ENCODE peak calls at places on chromosomes 12 and 14, in six cellular contexts. B is upper lobe of right lung; K is DMS153; G is endothelial cell; R is stimulated activated CD4-positive, alpha-beta T cell treated with anti-CD3 and anti-CD28 coated beads, TNF-alpha, amount 100 ng/mL, for 24 hours; M is RWPE1. E is an unnamed sample.

GRCh38 chr12:85278598-85279448 is 1.2 kb upstream of the ALX1 start:
- DNase-seq in B (no peak), K (no peak), G (no peak), R (no peak), M (no peak), E (no peak)

GRCh38 chr12:104524026-104524425 is 67.3 kb downstream of the CHST11 start:
- DNase-seq in B (no peak), K (peak; percentile 48), G (no peak), R (no peak), M (no peak), E (no peak)

GRCh38 chr14:100047600-100047999 is 17.6 kb upstream of the EVL start:
- DNase-seq in B (no peak), K (no peak), G (no peak), R (no peak), M (no peak), E (no peak)

GRCh38 chr12:129423041-129423580 is 480.7 kb downstream of the TMEM132D start:
- DNase-seq in B (no peak), K (no peak), G (no peak), R (no peak), M (no peak), E (no peak)

GRCh38 chr14:90624228-90624627 is 192.0 kb downstream of the TTC7B start:
- DNase-seq in B (peak; percentile 74), K (no peak), G (no peak), R (no peak), M (peak; percentile 72), E (peak; percentile 90)

GRCh38 chr14:35285991-35286564 is 6.1 kb upstream of the PSMA6 start:
- DNase-seq in B (no peak), K (no peak), G (no peak), R (no peak), M (no peak), E (no peak)

GRCh38 chr12:131209082-131210070 is 255.7 kb downstream of the ADGRD1 start:
- DNase-seq in B (peak; percentile 40), K (no peak), G (no peak), R (no peak), M (no peak), E (no peak)

GRCh38 chr14:93566065-93566693 is 135.4 kb downstream of the UNC79 start:
- DNase-seq in B (no peak), K (no peak), G (no peak), R (no peak), M (no peak), E (no peak)

GRCh38 chr12:8648598-8649205 is 13.9 kb downstream of the MFAP5 start:
- DNase-seq in B (no peak), K (no peak), G (no peak), R (peak; percentile 7), M (no peak), E (no peak)

GRCh38 chr14:103427485-103428443 is 42.5 kb downstream of the MARK3 start:
- DNase-seq in B (no peak), K (no peak), G (no peak), R (no peak), M (no peak), E (no peak)

GRCh38 chr12:48029811-48030650 is 25.8 kb upstream of the COL2A1 start:
- DNase-seq in B (no peak), K (peak; percentile 16), G (no peak), R (no peak), M (no peak), E (no peak)

GRCh38 chr14:37623552-37623951 is 28.1 kb downstream of the TTC6 start:
- DNase-seq in B (no peak), K (no peak), G (no peak), R (no peak), M (peak; percentile 77), E (no peak)

GRCh38 chr12:85872497-85873091 is 1.5 kb upstream of the NTS start:
- DNase-seq in B (no peak), K (peak; percentile 52), G (no peak), R (no peak), M (peak; percentile 22), E (no peak)

GRCh38 chr12:54426690-54427089 is 7.6 kb upstream of the ITGA5 start:
- DNase-seq in B (no peak), K (no peak), G (no peak), R (no peak), M (no peak), E (no peak)

GRCh38 chr14:68231832-68232642 is 412.5 kb downstream of the RAD51B start:
- DNase-seq in B (no peak), K (no peak), G (no peak), R (no peak), M (no peak), E (no peak)

GRCh38 chr12:2212971-2213869 is 160.4 kb downstream of the CACNA1C start:
- DNase-seq in B (no peak), K (no peak), G (no peak), R (no peak), M (no peak), E (no peak)

GRCh38 chr14:23861666-23862065 is 91.9 kb upstream of the DHRS4 start:
- DNase-seq in B (no peak), K (no peak), G (no peak), R (no peak), M (no peak), E (no peak)

GRCh38 chr12:31259136-31259881 is 66.6 kb downstream of the SINHCAF start:
- DNase-seq in B (no peak), K (no peak), G (no peak), R (no peak), M (no peak), E (no peak)

GRCh38 chr12:64560395-64561301 is 49.6 kb upstream of the RASSF3 start:
- DNase-seq in B (no peak), K (no peak), G (no peak), R (no peak), M (peak; percentile 56), E (peak; percentile 52)

GRCh38 chr12:46531059-46531785 is 158.6 kb upstream of the SLC38A2 start:
- DNase-seq in B (no peak), K (no peak), G (no peak), R (no peak), M (no peak), E (no peak)

GRCh38 chr14:26845106-26845818 is 247.4 kb upstream of the NOVA1 start:
- DNase-seq in B (no peak), K (no peak), G (no peak), R (no peak), M (no peak), E (no peak)

GRCh38 chr14:101167428-101167827 is 263.9 kb upstream of the RTL1 start:
- DNase-seq in B (no peak), K (no peak), G (no peak), R (no peak), M (no peak), E (no peak)

GRCh38 chr14:69712637-69713088 is 54.3 kb upstream of the SRSF5 start:
- DNase-seq in B (peak; percentile 89), K (peak; percentile 64), G (no peak), R (no peak), M (peak; percentile 31), E (no peak)

GRCh38 chr12:57031228-57031670 is 14.9 kb upstream of the TAC3 start:
- DNase-seq in B (no peak), K (peak; percentile 88), G (no peak), R (no peak), M (peak; percentile 69), E (no peak)

GRCh38 chr14:94009767-94010166 is 12.7 kb downstream of the CCDC197 start:
- DNase-seq in B (no peak), K (no peak), G (no peak), R (no peak), M (peak; percentile 73), E (no peak)

GRCh38 chr12:96886998-96887677 is 19.9 kb upstream of the NEDD1 start:
- DNase-seq in B (no peak), K (no peak), G (no peak), R (no peak), M (no peak), E (no peak)

E was measured in CD14-positive monocyte.